ENCODE peak calls at places on chromosomes 3 and 15, in ten cellular contexts. Y is gastrocnemius medialis, G is left ventricle myocardium inferior, I is SJSA1, T is right cardiac atrium, U is IMR-90, J is neural progenitor cell, R is dorsolateral prefrontal cortex, Q is AG04450, H is brain microvascular endothelial cell. D is an unnamed sample.

GRCh38 chr3:29379097-29379496 is 98.2 kb downstream of the RBMS3 start:
- DNase-seq in Y (no peak), G (no peak), I (no peak), T (no peak), U (no peak), J (no peak), R (no peak), Q (no peak), H (no peak), D (no peak)

GRCh38 chr3:113441051-113441770 is at the start of gene CFAP44:
- DNase-seq in Y (peak), G (peak), I (no peak), T (peak), U (peak), J (peak), R (peak), Q (peak), H (peak), D (peak)

GRCh38 chr3:56137406-56137805 is 330.9 kb downstream of the ERC2 start:
- DNase-seq in Y (no peak), G (no peak), I (peak), T (no peak), U (no peak), J (no peak), R (no peak), Q (no peak), H (peak), D (no peak)

GRCh38 chr3:105228696-105229095 is 138.0 kb upstream of the ALCAM start:
- DNase-seq in Y (no peak), G (no peak), I (no peak), T (no peak), U (no peak), J (no peak), R (no peak), Q (no peak), H (no peak), D (no peak)

GRCh38 chr15:25554640-25555039 is 115.8 kb upstream of the UBE3A start:
- DNase-seq in Y (no peak), G (no peak), I (no peak), T (no peak), U (no peak), J (no peak), R (no peak), Q (no peak), H (no peak), D (no peak)

GRCh38 chr15:71051539-71051938 is 63.7 kb upstream of the THSD4 start:
- DNase-seq in Y (no peak), G (peak), I (no peak), T (peak), U (peak), J (no peak), R (no peak), Q (no peak), H (peak), D (no peak)

GRCh38 chr3:10964537-10965167 is 27.9 kb upstream of the SLC6A1 start:
- DNase-seq in Y (no peak), G (no peak), I (no peak), T (no peak), U (peak), J (peak), R (no peak), Q (no peak), H (peak), D (no peak)

GRCh38 chr3:77449459-77449858 is 409.6 kb downstream of the ROBO2 start:
- DNase-seq in Y (no peak), G (no peak), I (no peak), T (no peak), U (no peak), J (no peak), R (no peak), Q (no peak), H (no peak), D (no peak)

GRCh38 chr15:48331796-48332641 is 790 bp downstream of the DUT start:
- DNase-seq in Y (peak), G (peak), I (peak), T (peak), U (peak), J (peak), R (peak), Q (no peak), H (peak), D (peak)

GRCh38 chr15:59701880-59702279 is 12.8 kb upstream of the BNIP2 start:
- DNase-seq in Y (no peak), G (no peak), I (no peak), T (no peak), U (no peak), J (no peak), R (no peak), Q (no peak), H (no peak), D (no peak)

GRCh38 chr3:36434682-36435426 is 54.5 kb downstream of the STAC start:
- DNase-seq in Y (no peak), G (no peak), I (no peak), T (no peak), U (no peak), J (no peak), R (no peak), Q (no peak), H (no peak), D (no peak)

GRCh38 chr15:36940636-36941285 is 159.6 kb downstream of the MEIS2 start:
- DNase-seq in Y (no peak), G (no peak), I (no peak), T (no peak), U (no peak), J (no peak), R (no peak), Q (no peak), H (no peak), D (no peak)

GRCh38 chr3:173891272-173892100 is 493.9 kb downstream of the NLGN1 start:
- DNase-seq in Y (no peak), G (no peak), I (no peak), T (no peak), U (no peak), J (no peak), R (no peak), Q (no peak), H (no peak), D (no peak)

GRCh38 chr15:71790081-71790480 is 20.3 kb upstream of the NR2E3 start:
- DNase-seq in Y (no peak), G (no peak), I (peak), T (no peak), U (peak), J (no peak), R (no peak), Q (no peak), H (peak), D (no peak)

GRCh38 chr15:41546846-41547786 is 3.1 kb upstream of the RPAP1 start:
- DNase-seq in Y (no peak), G (no peak), I (peak), T (no peak), U (peak), J (no peak), R (no peak), Q (no peak), H (peak), D (no peak)

GRCh38 chr3:121545049-121545563 is 682 bp downstream of the POLQ start:
- DNase-seq in Y (no peak), G (no peak), I (no peak), T (no peak), U (no peak), J (peak), R (no peak), Q (no peak), H (peak), D (no peak)

GRCh38 chr3:182713743-182714517 is 79.4 kb upstream of the ATP11B start:
- DNase-seq in Y (no peak), G (no peak), I (no peak), T (no peak), U (peak), J (peak), R (no peak), Q (peak), H (peak), D (no peak)

GRCh38 chr3:154926721-154927120 is 153.4 kb upstream of the MME start:
- DNase-seq in Y (no peak), G (no peak), I (no peak), T (no peak), U (no peak), J (no peak), R (no peak), Q (no peak), H (no peak), D (no peak)

GRCh38 chr3:148379763-148380162 is 317.9 kb upstream of the AGTR1 start:
- DNase-seq in Y (no peak), G (no peak), I (peak), T (no peak), U (peak), J (peak), R (no peak), Q (peak), H (peak), D (no peak)

GRCh38 chr3:71930056-71930991 is 145.4 kb upstream of the PROK2 start:
- DNase-seq in Y (no peak), G (no peak), I (peak), T (peak), U (peak), J (peak), R (peak), Q (no peak), H (peak), D (peak)

GRCh38 chr3:4976109-4976508 is 3.1 kb upstream of the BHLHE40 start:
- DNase-seq in Y (peak), G (peak), I (peak), T (peak), U (peak), J (peak), R (peak), Q (no peak), H (peak), D (peak)

GRCh38 chr15:76517910-76518309 is 181.3 kb downstream of the ISL2 start:
- DNase-seq in Y (no peak), G (no peak), I (no peak), T (no peak), U (no peak), J (no peak), R (no peak), Q (no peak), H (no peak), D (no peak)

GRCh38 chr3:8985411-8985831 is 22.1 kb upstream of the RAD18 start:
- DNase-seq in Y (no peak), G (no peak), I (no peak), T (no peak), U (no peak), J (no peak), R (no peak), Q (no peak), H (no peak), D (no peak)

GRCh38 chr3:31724144-31724543 is 191.4 kb downstream of the STT3B start:
- DNase-seq in Y (no peak), G (no peak), I (no peak), T (no peak), U (no peak), J (peak), R (no peak), Q (no peak), H (no peak), D (no peak)

GRCh38 chr3:40615110-40615915 is 90.6 kb downstream of the ZNF621 start:
- DNase-seq in Y (no peak), G (no peak), I (no peak), T (no peak), U (no peak), J (peak), R (peak), Q (no peak), H (no peak), D (no peak)

GRCh38 chr3:47601310-47601709 is 22.6 kb upstream of the CSPG5 start:
- DNase-seq in Y (no peak), G (no peak), I (no peak), T (no peak), U (no peak), J (no peak), R (peak), Q (no peak), H (no peak), D (no peak)

DNA sequence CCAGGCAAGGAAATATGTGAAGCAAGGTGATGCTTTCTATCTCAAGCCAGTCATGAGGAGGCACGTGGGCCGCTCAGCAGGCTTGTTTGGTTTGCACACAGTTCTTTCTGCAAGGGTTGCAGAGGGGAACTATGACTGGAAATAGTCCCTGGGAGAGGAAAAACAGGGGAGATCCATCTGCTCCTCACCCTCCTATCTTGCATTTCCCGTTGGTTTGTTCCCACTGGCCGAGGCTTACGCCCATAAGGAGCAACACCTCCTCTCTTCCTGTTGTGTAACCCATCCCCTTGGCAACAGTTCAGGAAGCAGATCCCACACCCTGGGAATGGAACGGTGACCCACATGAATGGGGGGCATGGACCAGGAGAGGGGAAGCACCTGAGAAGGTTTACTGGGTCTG is 72.1 kb upstream of the MAGI1 start:
- DNase-seq in Y (no peak), G (no peak), I (no peak), T (no peak), U (no peak), J (no peak), R (no peak), Q (no peak), H (peak), D (no peak)
- H3K27ac ChIP-seq in Y (no peak), G (no peak), I (no peak), T (no peak), U (no peak), J (no peak), R (no peak), Q (no peak), H (no peak), D (no peak)

DNA sequence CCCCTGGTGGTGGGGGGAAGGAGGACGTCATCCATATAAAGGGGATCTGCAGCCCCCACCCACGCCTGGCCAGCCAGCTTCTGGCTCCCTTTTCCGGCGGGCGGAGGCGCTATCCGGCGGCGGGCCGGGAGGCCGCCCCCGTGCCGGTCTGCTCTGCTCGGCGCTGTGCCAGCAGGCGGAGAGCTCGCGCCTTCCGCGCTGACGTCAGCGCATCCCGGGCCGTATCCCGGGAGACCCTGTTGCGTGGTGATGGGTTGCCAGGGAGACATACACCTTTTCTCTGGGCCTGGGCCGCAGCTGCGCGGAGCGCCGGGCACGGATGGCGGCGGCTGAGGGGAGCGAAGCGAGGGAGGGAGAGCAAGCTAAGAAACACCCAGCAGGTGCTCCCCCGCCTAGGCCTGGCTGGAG is 1.1 kb downstream of the FAM131A start:
- DNase-seq in Y (no peak), G (peak), I (no peak), T (peak), U (peak), J (peak), R (peak), Q (peak), H (peak), D (peak)
- H3K4me3 ChIP-seq in Y (peak), G (peak), I (no peak), T (peak), U (peak), J (peak), R (peak), Q (peak), H (peak), D (peak)

GRCh38 chr15:78035861-78036476 is 41.5 kb downstream of the TBC1D2B start:
- DNase-seq in Y (no peak), G (no peak), I (no peak), T (no peak), U (no peak), J (no peak), R (no peak), Q (no peak), H (no peak), D (no peak)

GRCh38 chr15:78033864-78034263 is 43.6 kb downstream of the TBC1D2B start:
- DNase-seq in Y (no peak), G (no peak), I (no peak), T (no peak), U (peak), J (no peak), R (no peak), Q (no peak), H (no peak), D (no peak)

GRCh38 chr15:78035319-78035718 is 42.2 kb downstream of the TBC1D2B start:
- DNase-seq in Y (no peak), G (no peak), I (no peak), T (no peak), U (no peak), J (no peak), R (no peak), Q (no peak), H (no peak), D (peak)

GRCh38 chr15:78037328-78037727 is 40.2 kb downstream of the TBC1D2B start:
- DNase-seq in Y (no peak), G (no peak), I (no peak), T (no peak), U (no peak), J (no peak), R (no peak), Q (no peak), H (no peak), D (no peak)

GRCh38 chr15:78034495-78035191 is 42.9 kb downstream of the TBC1D2B start:
- DNase-seq in Y (no peak), G (no peak), I (no peak), T (no peak), U (peak), J (no peak), R (no peak), Q (no peak), H (no peak), D (no peak)
- H3K27ac ChIP-seq in Y (peak), G (peak), I (no peak), T (peak), U (peak), J (no peak), R (no peak), Q (peak), H (no peak), D (peak)

GRCh38 chr3:139728414-139728813 is 50.6 kb upstream of the NMNAT3 start:
- DNase-seq in Y (no peak), G (no peak), I (no peak), T (no peak), U (no peak), J (no peak), R (no peak), Q (no peak), H (peak), D (no peak)
- H3K4me3 ChIP-seq in Y (no peak), G (no peak), I (no peak), T (no peak), U (no peak), J (no peak), R (no peak), Q (no peak), H (no peak), D (no peak)

GRCh38 chr3:188358787-188359493 is 205.0 kb downstream of the LPP start:
- DNase-seq in Y (no peak), G (no peak), I (no peak), T (no peak), U (no peak), J (no peak), R (no peak), Q (no peak), H (no peak), D (no peak)
- H3K27ac ChIP-seq in Y (no peak), G (no peak), I (no peak), T (no peak), U (no peak), J (no peak), R (no peak), Q (no peak), H (no peak), D (peak)

DNA sequence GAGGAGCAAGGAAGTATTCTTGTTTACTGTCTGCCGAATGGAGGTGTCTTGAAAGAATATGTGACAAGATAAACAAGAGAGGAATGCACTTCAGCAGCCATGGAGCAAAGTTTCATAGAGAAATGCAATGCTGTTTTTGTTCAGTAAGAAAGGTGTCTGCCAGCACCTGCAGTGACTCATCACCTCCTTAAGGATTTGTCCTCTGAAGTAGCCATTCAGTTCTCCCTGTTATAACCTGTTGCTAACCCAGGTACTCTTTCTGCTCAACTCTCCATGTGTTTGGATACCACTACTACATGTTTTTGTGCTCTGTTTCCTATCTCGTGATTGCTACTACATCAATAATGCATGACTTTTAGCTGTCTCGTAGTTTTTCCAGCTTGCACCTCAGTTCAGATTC is 328.9 kb downstream of the CHL1 start:
- DNase-seq in Y (no peak), G (no peak), I (no peak), T (no peak), U (no peak), J (no peak), R (no peak), Q (no peak), H (no peak), D (no peak)
- H3K4me3 ChIP-seq in Y (no peak), G (no peak), I (no peak), T (no peak), U (no peak), J (no peak), R (no peak), Q (no peak), H (no peak), D (no peak)